ENCODE peak calls at places on chromosomes 16 and 17, in eight cellular contexts. I is germinal center; J is stimulated activated CD4-positive, alpha-beta T cell treated with anti-CD3 and anti-CD28 coated beads, Interleukin-15, amount 100 ng/mL, for 1 hour; B is AG04449; R is EL; W is activated T-helper 1 cell treated with Interleukin-2 at 50 U/mL for 16 hours; U is SK-MEL-5; T is HEK293T. Y is an unnamed sample.

GRCh38 chr17:50027639-50028206 is 28.2 kb upstream of the ITGA3 start:
- DNase-seq in I (no peak), J (no peak), B (no peak), R (peak), W (no peak), U (no peak), T (no peak), Y (no peak)

GRCh38 chr17:73007447-73007846 is 85.0 kb downstream of the SLC39A11 start:
- DNase-seq in I (no peak), J (no peak), B (no peak), R (no peak), W (no peak), U (no peak), T (no peak), Y (no peak)

GRCh38 chr16:85754403-85754802 is 3.5 kb upstream of the C16orf74 start:
- DNase-seq in I (peak), J (no peak), B (no peak), R (no peak), W (no peak), U (peak), T (no peak), Y (peak)

GRCh38 chr17:73546770-73547345 is 97.4 kb downstream of the SDK2 start:
- DNase-seq in I (peak), J (no peak), B (no peak), R (no peak), W (no peak), U (peak), T (peak), Y (peak)

GRCh38 chr16:3717235-3718018 is at the start of gene TRAP1:
- DNase-seq in I (peak), J (peak), B (no peak), R (peak), W (peak), U (peak), T (peak), Y (peak)

GRCh38 chr16:11395008-11395948 is 50.0 kb downstream of the RMI2 start:
- DNase-seq in I (no peak), J (no peak), B (no peak), R (no peak), W (no peak), U (no peak), T (no peak), Y (no peak)

GRCh38 chr17:11813278-11813677 is 184.0 kb downstream of the ZNF18 start:
- DNase-seq in I (no peak), J (no peak), B (no peak), R (no peak), W (no peak), U (no peak), T (no peak), Y (no peak)

GRCh38 chr17:50035421-50035879 is 20.5 kb upstream of the ITGA3 start:
- DNase-seq in I (no peak), J (no peak), B (no peak), R (no peak), W (no peak), U (no peak), T (no peak), Y (no peak)

GRCh38 chr17:50945779-50946222 is 79.6 kb upstream of the TOB1 start:
- DNase-seq in I (no peak), J (no peak), B (no peak), R (no peak), W (no peak), U (no peak), T (no peak), Y (no peak)

GRCh38 chr17:75418523-75419050 is 13.1 kb upstream of the GRB2 start:
- DNase-seq in I (no peak), J (no peak), B (no peak), R (no peak), W (no peak), U (no peak), T (no peak), Y (no peak)

GRCh38 chr17:8304181-8304910 is 5.7 kb upstream of the ARHGEF15 start:
- DNase-seq in I (no peak), J (no peak), B (no peak), R (no peak), W (no peak), U (peak), T (no peak), Y (no peak)

GRCh38 chr16:8660841-8661301 is 13.5 kb upstream of the ABAT start:
- DNase-seq in I (peak), J (peak), B (peak), R (peak), W (no peak), U (peak), T (peak), Y (peak)

GRCh38 chr17:48352630-48353029 is 77.4 kb downstream of the SKAP1 start:
- DNase-seq in I (no peak), J (no peak), B (no peak), R (no peak), W (no peak), U (no peak), T (no peak), Y (no peak)

GRCh38 chr16:14501331-14502255 is 128.5 kb downstream of the PARN start:
- DNase-seq in I (no peak), J (no peak), B (peak), R (peak), W (no peak), U (peak), T (peak), Y (no peak)

GRCh38 chr17:14470417-14470816 is 169.5 kb downstream of the HS3ST3B1 start:
- DNase-seq in I (no peak), J (no peak), B (no peak), R (no peak), W (no peak), U (no peak), T (no peak), Y (no peak)

GRCh38 chr16:14132696-14133048 is 61.6 kb downstream of the MRTFB start:
- DNase-seq in I (no peak), J (no peak), B (no peak), R (no peak), W (no peak), U (no peak), T (no peak), Y (no peak)

GRCh38 chr17:57138956-57139576 is 54.0 kb downstream of the AKAP1 start:
- DNase-seq in I (no peak), J (no peak), B (no peak), R (no peak), W (no peak), U (peak), T (no peak), Y (no peak)

GRCh38 chr17:47318197-47318918 is 5.4 kb upstream of the EFCAB13 start:
- DNase-seq in I (no peak), J (no peak), B (no peak), R (no peak), W (no peak), U (no peak), T (no peak), Y (no peak)

GRCh38 chr16:77290451-77291110 is 91.4 kb downstream of the SYCE1L start:
- DNase-seq in I (no peak), J (no peak), B (no peak), R (no peak), W (no peak), U (no peak), T (no peak), Y (no peak)

GRCh38 chr16:85004587-85005205 is 6.6 kb downstream of the ZDHHC7 start:
- DNase-seq in I (no peak), J (no peak), B (peak), R (peak), W (no peak), U (no peak), T (no peak), Y (no peak)

GRCh38 chr16:87789437-87790277 is 23.9 kb upstream of the KLHDC4 start:
- DNase-seq in I (no peak), J (no peak), B (no peak), R (peak), W (no peak), U (peak), T (no peak), Y (no peak)